ENCODE peak calls at places on chromosomes 12 and 14, in six cellular contexts. One of them, this sample, is unnamed.

GRCh38 chr12:118060301-118061010 is 523 bp downstream of the WSB2 start:
- DNase-seq in foreskin melanocyte: no peak
- DNase-seq in HFFc6: no peak
- DNase-seq in stromal cell of bone marrow: no peak
- DNase-seq in hypothalamus: peak
- DNase-seq in cardiac muscle cell: no peak
- DNase-seq in this sample: peak

GRCh38 chr14:24705840-24706239 is 71.8 kb upstream of the GZMB start:
- DNase-seq in foreskin melanocyte: no peak
- DNase-seq in hypothalamus: no peak
- DNase-seq in stromal cell of bone marrow: no peak
- DNase-seq in HFFc6: no peak
- DNase-seq in cardiac muscle cell: no peak
- DNase-seq in this sample: no peak

GRCh38 chr12:104790296-104791125 is 167.6 kb downstream of the SLC41A2 start:
- DNase-seq in HFFc6: no peak
- DNase-seq in stromal cell of bone marrow: no peak
- DNase-seq in foreskin melanocyte: no peak
- DNase-seq in cardiac muscle cell: peak
- DNase-seq in hypothalamus: no peak
- DNase-seq in this sample: peak

GRCh38 chr14:95361373-95362179 is 41.9 kb upstream of the CLMN start:
- DNase-seq in HFFc6: no peak
- DNase-seq in cardiac muscle cell: no peak
- DNase-seq in foreskin melanocyte: no peak
- DNase-seq in stromal cell of bone marrow: no peak
- DNase-seq in hypothalamus: no peak
- DNase-seq in this sample: peak

GRCh38 chr14:104131968-104132732 is 6.2 kb upstream of the KIF26A start:
- DNase-seq in foreskin melanocyte: no peak
- DNase-seq in HFFc6: no peak
- DNase-seq in stromal cell of bone marrow: no peak
- DNase-seq in hypothalamus: no peak
- DNase-seq in cardiac muscle cell: no peak
- DNase-seq in this sample: no peak

GRCh38 chr12:107411792-107412535 is 273.6 kb upstream of the PWP1 start:
- DNase-seq in hypothalamus: no peak
- DNase-seq in foreskin melanocyte: no peak
- DNase-seq in cardiac muscle cell: no peak
- DNase-seq in stromal cell of bone marrow: peak
- DNase-seq in HFFc6: peak
- DNase-seq in this sample: no peak

GRCh38 chr12:13348464-13348863 is 151.9 kb downstream of the EMP1 start:
- DNase-seq in HFFc6: no peak
- DNase-seq in stromal cell of bone marrow: no peak
- DNase-seq in hypothalamus: no peak
- DNase-seq in cardiac muscle cell: no peak
- DNase-seq in foreskin melanocyte: no peak
- DNase-seq in this sample: no peak

GRCh38 chr14:79424462-79424861 is 786.8 kb downstream of the DIO2 start:
- DNase-seq in stromal cell of bone marrow: no peak
- DNase-seq in foreskin melanocyte: no peak
- DNase-seq in hypothalamus: no peak
- DNase-seq in HFFc6: no peak
- DNase-seq in cardiac muscle cell: no peak
- DNase-seq in this sample: no peak

GRCh38 chr12:91381309-91381804 is 198.7 kb upstream of the DCN start:
- DNase-seq in hypothalamus: peak
- DNase-seq in stromal cell of bone marrow: peak
- DNase-seq in HFFc6: peak
- DNase-seq in cardiac muscle cell: peak
- DNase-seq in foreskin melanocyte: peak
- DNase-seq in this sample: no peak

GRCh38 chr12:76299536-76300296 is 48.5 kb downstream of the BBS10 start:
- DNase-seq in HFFc6: no peak
- DNase-seq in hypothalamus: no peak
- DNase-seq in stromal cell of bone marrow: no peak
- DNase-seq in foreskin melanocyte: no peak
- DNase-seq in cardiac muscle cell: peak
- DNase-seq in this sample: no peak

GRCh38 chr12:121921106-121921505 is 2.7 kb downstream of the CFAP251 start:
- DNase-seq in hypothalamus: no peak
- DNase-seq in cardiac muscle cell: no peak
- DNase-seq in foreskin melanocyte: no peak
- DNase-seq in stromal cell of bone marrow: no peak
- DNase-seq in HFFc6: no peak
- DNase-seq in this sample: no peak

GRCh38 chr14:90049390-90049789 is 12.4 kb upstream of the KCNK13 start:
- DNase-seq in hypothalamus: no peak
- DNase-seq in cardiac muscle cell: no peak
- DNase-seq in HFFc6: no peak
- DNase-seq in foreskin melanocyte: no peak
- DNase-seq in stromal cell of bone marrow: no peak
- DNase-seq in this sample: no peak

GRCh38 chr12:121507245-121507644 is 73.6 kb downstream of the KDM2B start:
- DNase-seq in cardiac muscle cell: no peak
- DNase-seq in stromal cell of bone marrow: no peak
- DNase-seq in foreskin melanocyte: no peak
- DNase-seq in hypothalamus: no peak
- DNase-seq in HFFc6: no peak
- DNase-seq in this sample: no peak